ENCODE peak calls at places on chromosomes 13 and 19, in five cellular contexts. One of them, this sample, is unnamed. For H3K4me1, the result is how much of the 10 kb centered on the place peaks cover.

GRCh38 chr13:60837806-60838205 is 440.8 kb downstream of the TDRD3 start:
- DNase-seq in fibroblast of lung: peak
- DNase-seq in CD4-positive, CD25-positive, alpha-beta regulatory T cell: no peak
- DNase-seq in CD8-positive, alpha-beta memory T cell: no peak
- DNase-seq in mammary epithelial cell: no peak
- DNase-seq in this sample: no peak

GRCh38 chr13:50893211-50893852 is 16.3 kb upstream of the RNASEH2B start:
- DNase-seq in CD8-positive, alpha-beta memory T cell: peak
- DNase-seq in fibroblast of lung: peak
- DNase-seq in mammary epithelial cell: no peak
- DNase-seq in CD4-positive, CD25-positive, alpha-beta regulatory T cell: peak
- DNase-seq in this sample: peak

GRCh38 chr13:64347662-64348061 is 2882.5 kb downstream of the PCDH9 start:
- DNase-seq in mammary epithelial cell: no peak
- DNase-seq in CD8-positive, alpha-beta memory T cell: no peak
- DNase-seq in CD4-positive, CD25-positive, alpha-beta regulatory T cell: no peak
- DNase-seq in fibroblast of lung: peak
- DNase-seq in this sample: no peak

GRCh38 chr19:45767881-45768643 is 990 bp downstream of the SIX5 start:
- DNase-seq in CD4-positive, CD25-positive, alpha-beta regulatory T cell: peak
- DNase-seq in CD8-positive, alpha-beta memory T cell: no peak
- DNase-seq in mammary epithelial cell: peak
- DNase-seq in fibroblast of lung: peak
- DNase-seq in this sample: peak

GRCh38 chr19:13965377-13965896 is 13.1 kb downstream of the DCAF15 start:
- DNase-seq in CD4-positive, CD25-positive, alpha-beta regulatory T cell: no peak
- DNase-seq in mammary epithelial cell: no peak
- DNase-seq in CD8-positive, alpha-beta memory T cell: no peak
- DNase-seq in fibroblast of lung: no peak
- DNase-seq in this sample: no peak

GRCh38 chr13:50126378-50127016 is 111.3 kb downstream of the KCNRG start:
- DNase-seq in fibroblast of lung: peak
- DNase-seq in CD4-positive, CD25-positive, alpha-beta regulatory T cell: peak
- DNase-seq in mammary epithelial cell: no peak
- DNase-seq in CD8-positive, alpha-beta memory T cell: no peak
- DNase-seq in this sample: peak

GRCh38 chr19:47230122-47230920 is 678 bp downstream of the BBC3 start:
- DNase-seq in mammary epithelial cell: peak
- DNase-seq in CD8-positive, alpha-beta memory T cell: peak
- DNase-seq in CD4-positive, CD25-positive, alpha-beta regulatory T cell: peak
- DNase-seq in fibroblast of lung: peak
- DNase-seq in this sample: peak

GRCh38 chr19:36331353-36332228 is 47.4 kb downstream of the ZFP14 start:
- DNase-seq in CD8-positive, alpha-beta memory T cell: peak
- DNase-seq in CD4-positive, CD25-positive, alpha-beta regulatory T cell: peak
- DNase-seq in fibroblast of lung: peak
- DNase-seq in mammary epithelial cell: peak
- DNase-seq in this sample: peak

GRCh38 chr19:51976852-51977251 is 9.8 kb downstream of the ZNF350 start:
- DNase-seq in mammary epithelial cell: no peak
- DNase-seq in CD4-positive, CD25-positive, alpha-beta regulatory T cell: no peak
- DNase-seq in CD8-positive, alpha-beta memory T cell: no peak
- DNase-seq in fibroblast of lung: no peak
- DNase-seq in this sample: no peak

GRCh38 chr13:110409581-110409992 is 102.5 kb downstream of the COL4A2 start:
- DNase-seq in CD4-positive, CD25-positive, alpha-beta regulatory T cell: no peak
- DNase-seq in CD8-positive, alpha-beta memory T cell: no peak
- DNase-seq in fibroblast of lung: peak
- DNase-seq in mammary epithelial cell: peak
- DNase-seq in this sample: no peak

GRCh38 chr19:17184381-17184841 is 30.7 kb upstream of the USE1 start:
- DNase-seq in mammary epithelial cell: no peak
- DNase-seq in CD4-positive, CD25-positive, alpha-beta regulatory T cell: peak
- DNase-seq in CD8-positive, alpha-beta memory T cell: peak
- DNase-seq in fibroblast of lung: no peak
- DNase-seq in this sample: peak

GRCh38 chr19:46984077-46985010 is 35.3 kb upstream of the NPAS1 start:
- DNase-seq in CD8-positive, alpha-beta memory T cell: no peak
- DNase-seq in CD4-positive, CD25-positive, alpha-beta regulatory T cell: no peak
- DNase-seq in fibroblast of lung: peak
- DNase-seq in mammary epithelial cell: no peak
- DNase-seq in this sample: no peak

GRCh38 chr19:39390460-39390758 is 497 bp downstream of the PAF1 start:
- DNase-seq in CD4-positive, CD25-positive, alpha-beta regulatory T cell: peak
- DNase-seq in CD8-positive, alpha-beta memory T cell: no peak
- DNase-seq in mammary epithelial cell: peak
- DNase-seq in fibroblast of lung: no peak
- DNase-seq in this sample: no peak
- H3K4me1 ChIP-seq in CD4-positive, CD25-positive, alpha-beta regulatory T cell: under half
- H3K4me1 ChIP-seq in CD8-positive, alpha-beta memory T cell: under half
- H3K4me1 ChIP-seq in mammary epithelial cell: under half
- H3K4me1 ChIP-seq in fibroblast of lung: under half
- H3K4me1 ChIP-seq in this sample: under half

DNA sequence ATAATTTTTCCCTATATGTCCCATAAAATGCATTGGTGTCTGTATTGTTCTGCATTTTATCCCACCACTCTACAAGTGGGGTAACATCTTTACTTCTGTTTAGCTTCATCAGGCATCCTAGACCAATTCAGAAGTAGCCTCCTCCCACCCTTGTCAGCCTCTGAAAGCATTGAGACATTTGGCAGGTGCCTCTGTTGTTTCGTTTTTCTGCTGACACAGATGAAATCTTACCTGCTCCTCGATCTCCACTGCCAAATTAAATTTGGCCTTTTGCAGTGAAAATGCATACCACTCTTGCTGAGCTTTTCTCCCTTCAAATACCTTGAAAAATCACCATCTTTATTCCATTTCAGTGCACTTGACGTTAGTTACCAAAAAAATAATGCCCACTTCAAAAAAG is 83.5 kb upstream of the STARD13 start:
- DNase-seq in CD8-positive, alpha-beta memory T cell: no peak
- DNase-seq in fibroblast of lung: no peak
- DNase-seq in CD4-positive, CD25-positive, alpha-beta regulatory T cell: no peak
- DNase-seq in mammary epithelial cell: no peak
- DNase-seq in this sample: no peak
- H3K27ac ChIP-seq in CD8-positive, alpha-beta memory T cell: no peak
- H3K27ac ChIP-seq in fibroblast of lung: no peak
- H3K27ac ChIP-seq in CD4-positive, CD25-positive, alpha-beta regulatory T cell: no peak
- H3K27ac ChIP-seq in mammary epithelial cell: no peak
- H3K27ac ChIP-seq in this sample: no peak

DNA sequence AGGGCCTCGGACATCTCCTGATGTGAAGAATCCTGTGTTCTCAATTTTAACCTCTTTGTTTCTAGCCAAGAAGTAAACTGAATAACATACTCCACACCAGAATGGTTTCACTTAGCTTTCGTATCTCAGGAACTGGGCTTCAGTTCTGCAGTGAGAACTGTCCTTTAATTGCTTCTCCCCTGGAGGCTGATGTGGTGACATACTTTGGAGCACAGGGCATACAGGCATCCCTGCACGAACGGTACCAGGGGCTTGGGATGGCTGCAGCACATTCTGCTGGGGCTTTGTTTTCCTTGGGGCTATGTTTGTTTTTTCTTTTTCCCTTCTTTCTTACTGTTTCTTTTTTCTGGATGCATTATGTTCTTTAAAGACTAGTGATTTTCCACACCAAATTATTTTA is 230.5 kb downstream of the TM9SF2 start:
- DNase-seq in CD4-positive, CD25-positive, alpha-beta regulatory T cell: no peak
- DNase-seq in fibroblast of lung: no peak
- DNase-seq in mammary epithelial cell: no peak
- DNase-seq in CD8-positive, alpha-beta memory T cell: no peak
- DNase-seq in this sample: no peak
- H3K4me1 ChIP-seq in CD4-positive, CD25-positive, alpha-beta regulatory T cell: under half
- H3K4me1 ChIP-seq in fibroblast of lung: under half
- H3K4me1 ChIP-seq in mammary epithelial cell: under half
- H3K4me1 ChIP-seq in CD8-positive, alpha-beta memory T cell: under half
- H3K4me1 ChIP-seq in this sample: under half

GRCh38 chr13:85659493-85659892 is 139.7 kb downstream of the SLITRK6 start:
- DNase-seq in fibroblast of lung: peak
- DNase-seq in CD8-positive, alpha-beta memory T cell: no peak
- DNase-seq in mammary epithelial cell: peak
- DNase-seq in CD4-positive, CD25-positive, alpha-beta regulatory T cell: no peak
- DNase-seq in this sample: no peak

GRCh38 chr13:85666356-85666755 is 132.9 kb downstream of the SLITRK6 start:
- DNase-seq in CD8-positive, alpha-beta memory T cell: no peak
- DNase-seq in mammary epithelial cell: no peak
- DNase-seq in CD4-positive, CD25-positive, alpha-beta regulatory T cell: no peak
- DNase-seq in fibroblast of lung: no peak
- DNase-seq in this sample: no peak

GRCh38 chr13:85661639-85662038 is 137.6 kb downstream of the SLITRK6 start:
- DNase-seq in mammary epithelial cell: no peak
- DNase-seq in fibroblast of lung: no peak
- DNase-seq in CD4-positive, CD25-positive, alpha-beta regulatory T cell: no peak
- DNase-seq in CD8-positive, alpha-beta memory T cell: no peak
- DNase-seq in this sample: no peak

DNA sequence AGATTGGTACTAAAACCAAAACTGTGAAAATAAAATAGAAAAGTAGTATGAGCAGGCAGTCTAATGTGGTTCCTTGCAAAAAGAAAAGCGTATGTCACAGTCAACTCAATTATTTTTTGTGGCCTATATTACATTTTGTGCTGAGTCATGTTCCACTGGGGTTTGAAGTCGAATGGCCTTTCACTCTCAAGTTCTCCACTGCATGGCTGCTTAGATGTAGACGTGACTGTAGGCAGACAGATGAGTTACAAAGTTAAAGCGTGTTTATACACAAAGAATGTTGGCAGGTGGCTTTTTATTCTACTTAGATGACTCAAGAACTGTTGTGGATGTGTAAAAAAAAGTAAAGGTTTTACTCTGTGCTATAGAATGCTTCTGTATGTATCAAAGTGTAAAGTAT is 133.9 kb downstream of the SLITRK6 start:
- DNase-seq in CD8-positive, alpha-beta memory T cell: no peak
- DNase-seq in CD4-positive, CD25-positive, alpha-beta regulatory T cell: no peak
- DNase-seq in mammary epithelial cell: peak
- DNase-seq in fibroblast of lung: peak
- DNase-seq in this sample: no peak
- H3K27ac ChIP-seq in CD8-positive, alpha-beta memory T cell: no peak
- H3K27ac ChIP-seq in CD4-positive, CD25-positive, alpha-beta regulatory T cell: no peak
- H3K27ac ChIP-seq in mammary epithelial cell: no peak
- H3K27ac ChIP-seq in fibroblast of lung: no peak
- H3K27ac ChIP-seq in this sample: no peak

GRCh38 chr19:38663957-38664502 is 16.6 kb downstream of the ACTN4 start:
- DNase-seq in mammary epithelial cell: no peak
- DNase-seq in CD8-positive, alpha-beta memory T cell: no peak
- DNase-seq in fibroblast of lung: no peak
- DNase-seq in CD4-positive, CD25-positive, alpha-beta regulatory T cell: no peak
- DNase-seq in this sample: no peak

GRCh38 chr19:38665219-38665931 is 17.9 kb downstream of the ACTN4 start:
- DNase-seq in CD4-positive, CD25-positive, alpha-beta regulatory T cell: no peak
- DNase-seq in CD8-positive, alpha-beta memory T cell: no peak
- DNase-seq in fibroblast of lung: no peak
- DNase-seq in mammary epithelial cell: no peak
- DNase-seq in this sample: no peak

GRCh38 chr19:38665950-38666661 is 18.7 kb downstream of the ACTN4 start:
- DNase-seq in CD8-positive, alpha-beta memory T cell: no peak
- DNase-seq in mammary epithelial cell: no peak
- DNase-seq in CD4-positive, CD25-positive, alpha-beta regulatory T cell: no peak
- DNase-seq in fibroblast of lung: peak
- DNase-seq in this sample: no peak

GRCh38 chr19:38663156-38663651 is 15.8 kb downstream of the ACTN4 start:
- DNase-seq in CD8-positive, alpha-beta memory T cell: no peak
- DNase-seq in CD4-positive, CD25-positive, alpha-beta regulatory T cell: no peak
- DNase-seq in mammary epithelial cell: no peak
- DNase-seq in fibroblast of lung: no peak
- DNase-seq in this sample: no peak

GRCh38 chr19:38664503-38665211 is 17.2 kb downstream of the ACTN4 start:
- DNase-seq in mammary epithelial cell: no peak
- DNase-seq in CD4-positive, CD25-positive, alpha-beta regulatory T cell: no peak
- DNase-seq in CD8-positive, alpha-beta memory T cell: no peak
- DNase-seq in fibroblast of lung: no peak
- DNase-seq in this sample: no peak
- H3K4me1 ChIP-seq in mammary epithelial cell: half or more
- H3K4me1 ChIP-seq in CD4-positive, CD25-positive, alpha-beta regulatory T cell: half or more
- H3K4me1 ChIP-seq in CD8-positive, alpha-beta memory T cell: half or more
- H3K4me1 ChIP-seq in fibroblast of lung: half or more
- H3K4me1 ChIP-seq in this sample: half or more

GRCh38 chr19:3151563-3152430 is 16.0 kb downstream of the GNA15 start:
- DNase-seq in CD4-positive, CD25-positive, alpha-beta regulatory T cell: no peak
- DNase-seq in fibroblast of lung: no peak
- DNase-seq in mammary epithelial cell: peak
- DNase-seq in CD8-positive, alpha-beta memory T cell: no peak
- DNase-seq in this sample: no peak

GRCh38 chr19:3153286-3154230 is 17.7 kb downstream of the GNA15 start:
- DNase-seq in CD4-positive, CD25-positive, alpha-beta regulatory T cell: no peak
- DNase-seq in fibroblast of lung: no peak
- DNase-seq in CD8-positive, alpha-beta memory T cell: no peak
- DNase-seq in mammary epithelial cell: no peak
- DNase-seq in this sample: no peak

GRCh38 chr19:3149526-3150505 is 14.0 kb downstream of the GNA15 start:
- DNase-seq in CD4-positive, CD25-positive, alpha-beta regulatory T cell: no peak
- DNase-seq in CD8-positive, alpha-beta memory T cell: no peak
- DNase-seq in fibroblast of lung: no peak
- DNase-seq in mammary epithelial cell: no peak
- DNase-seq in this sample: no peak

GRCh38 chr19:3150739-3151329 is 15.0 kb downstream of the GNA15 start:
- DNase-seq in CD4-positive, CD25-positive, alpha-beta regulatory T cell: no peak
- DNase-seq in CD8-positive, alpha-beta memory T cell: no peak
- DNase-seq in fibroblast of lung: no peak
- DNase-seq in mammary epithelial cell: no peak
- DNase-seq in this sample: no peak

GRCh38 chr19:3152431-3152780 is 16.6 kb downstream of the GNA15 start:
- DNase-seq in mammary epithelial cell: no peak
- DNase-seq in CD8-positive, alpha-beta memory T cell: no peak
- DNase-seq in CD4-positive, CD25-positive, alpha-beta regulatory T cell: no peak
- DNase-seq in fibroblast of lung: no peak
- DNase-seq in this sample: no peak
- H3K27ac ChIP-seq in mammary epithelial cell: peak
- H3K27ac ChIP-seq in CD8-positive, alpha-beta memory T cell: no peak
- H3K27ac ChIP-seq in CD4-positive, CD25-positive, alpha-beta regulatory T cell: no peak
- H3K27ac ChIP-seq in fibroblast of lung: no peak
- H3K27ac ChIP-seq in this sample: no peak

DNA sequence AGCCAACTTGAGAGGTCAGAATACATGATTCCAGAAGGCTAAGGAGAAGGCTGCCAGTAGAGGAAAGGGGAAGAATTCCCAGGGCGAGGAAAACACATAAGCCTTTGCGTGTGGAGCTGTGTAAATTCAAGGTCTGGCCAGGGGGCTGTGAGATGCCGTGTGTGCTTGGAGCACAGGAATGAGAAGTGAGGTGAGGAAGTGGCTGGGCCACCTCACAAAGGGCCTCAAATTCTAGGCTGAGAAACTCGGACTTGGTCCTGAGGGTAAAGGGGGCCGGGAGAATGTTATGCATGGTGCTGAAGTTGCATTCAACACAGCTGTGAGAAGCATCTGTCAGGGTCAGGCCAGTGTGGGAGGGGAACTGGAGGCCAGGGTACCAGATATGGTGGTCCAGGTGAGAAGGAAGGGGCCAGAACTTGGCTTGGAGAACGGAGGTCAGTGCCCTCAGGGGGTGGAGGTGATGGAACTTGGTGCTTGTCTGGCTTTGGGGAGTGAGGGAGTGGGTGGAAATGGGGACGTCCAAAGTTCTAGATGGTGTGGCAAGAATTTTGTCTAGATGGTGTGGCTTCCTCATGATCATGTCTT is 4.9 kb upstream of the ZNF580 start:
- DNase-seq in fibroblast of lung: no peak
- DNase-seq in CD8-positive, alpha-beta memory T cell: no peak
- DNase-seq in CD4-positive, CD25-positive, alpha-beta regulatory T cell: no peak
- DNase-seq in mammary epithelial cell: no peak
- DNase-seq in this sample: no peak
- H3K4me1 ChIP-seq in fibroblast of lung: under half
- H3K4me1 ChIP-seq in CD8-positive, alpha-beta memory T cell: half or more
- H3K4me1 ChIP-seq in CD4-positive, CD25-positive, alpha-beta regulatory T cell: half or more
- H3K4me1 ChIP-seq in mammary epithelial cell: under half
- H3K4me1 ChIP-seq in this sample: under half